ENCODE peak calls at places on chromosomes 12 and 14, in eight cellular contexts. One of them, this sample, is unnamed.

GRCh38 chr12:124510301-124510970 is 57.0 kb downstream of the NCOR2 start:
- DNase-seq in AG08396: no peak
- DNase-seq in activated T-helper 1 cell treated with anti-CD3 and anti-CD28 coated beads, Interleukin-12 subunit alpha, Interleukin-12 subunit beta, Interleukin-2, Interleukin-4 antibody, amounts not matched to agents 30 ng/mL and 10 ng/mL and 1 ng/mL, durations not matched to agents 14 hours and 24 hours and 36 hours: no peak
- DNase-seq in CD8-positive, alpha-beta T cell: no peak
- DNase-seq in H7: no peak
- DNase-seq in fibroblast of mammary gland: no peak
- DNase-seq in fibroblast of the aortic adventitia: no peak
- DNase-seq in Ammon's horn: peak
- DNase-seq in this sample: no peak

GRCh38 chr14:57707219-57707618 is 158.7 kb downstream of the SLC35F4 start:
- DNase-seq in AG08396: no peak
- DNase-seq in CD8-positive, alpha-beta T cell: no peak
- DNase-seq in H7: no peak
- DNase-seq in fibroblast of mammary gland: no peak
- DNase-seq in Ammon's horn: no peak
- DNase-seq in activated T-helper 1 cell treated with anti-CD3 and anti-CD28 coated beads, Interleukin-12 subunit alpha, Interleukin-12 subunit beta, Interleukin-2, Interleukin-4 antibody, amounts not matched to agents 30 ng/mL and 10 ng/mL and 1 ng/mL, durations not matched to agents 14 hours and 24 hours and 36 hours: no peak
- DNase-seq in fibroblast of the aortic adventitia: no peak
- DNase-seq in this sample: no peak

GRCh38 chr12:19369691-19370148 is 69.6 kb upstream of the AEBP2 start:
- DNase-seq in H7: no peak
- DNase-seq in activated T-helper 1 cell treated with anti-CD3 and anti-CD28 coated beads, Interleukin-12 subunit alpha, Interleukin-12 subunit beta, Interleukin-2, Interleukin-4 antibody, amounts not matched to agents 30 ng/mL and 10 ng/mL and 1 ng/mL, durations not matched to agents 14 hours and 24 hours and 36 hours: no peak
- DNase-seq in AG08396: peak
- DNase-seq in fibroblast of mammary gland: peak
- DNase-seq in fibroblast of the aortic adventitia: peak
- DNase-seq in CD8-positive, alpha-beta T cell: no peak
- DNase-seq in Ammon's horn: peak
- DNase-seq in this sample: no peak

GRCh38 chr14:72033331-72033730 is 101.1 kb downstream of the RGS6 start:
- DNase-seq in Ammon's horn: no peak
- DNase-seq in CD8-positive, alpha-beta T cell: no peak
- DNase-seq in fibroblast of mammary gland: no peak
- DNase-seq in fibroblast of the aortic adventitia: no peak
- DNase-seq in AG08396: no peak
- DNase-seq in H7: no peak
- DNase-seq in activated T-helper 1 cell treated with anti-CD3 and anti-CD28 coated beads, Interleukin-12 subunit alpha, Interleukin-12 subunit beta, Interleukin-2, Interleukin-4 antibody, amounts not matched to agents 30 ng/mL and 10 ng/mL and 1 ng/mL, durations not matched to agents 14 hours and 24 hours and 36 hours: no peak
- DNase-seq in this sample: no peak

GRCh38 chr12:53492188-53492587 is 7.1 kb downstream of the MAP3K12 start:
- DNase-seq in fibroblast of the aortic adventitia: no peak
- DNase-seq in CD8-positive, alpha-beta T cell: no peak
- DNase-seq in AG08396: no peak
- DNase-seq in H7: peak
- DNase-seq in fibroblast of mammary gland: no peak
- DNase-seq in Ammon's horn: no peak
- DNase-seq in activated T-helper 1 cell treated with anti-CD3 and anti-CD28 coated beads, Interleukin-12 subunit alpha, Interleukin-12 subunit beta, Interleukin-2, Interleukin-4 antibody, amounts not matched to agents 30 ng/mL and 10 ng/mL and 1 ng/mL, durations not matched to agents 14 hours and 24 hours and 36 hours: no peak
- DNase-seq in this sample: peak

GRCh38 chr14:33985242-33985641 is 34.4 kb upstream of the EGLN3 start:
- DNase-seq in CD8-positive, alpha-beta T cell: no peak
- DNase-seq in fibroblast of mammary gland: no peak
- DNase-seq in Ammon's horn: no peak
- DNase-seq in AG08396: no peak
- DNase-seq in fibroblast of the aortic adventitia: no peak
- DNase-seq in H7: no peak
- DNase-seq in activated T-helper 1 cell treated with anti-CD3 and anti-CD28 coated beads, Interleukin-12 subunit alpha, Interleukin-12 subunit beta, Interleukin-2, Interleukin-4 antibody, amounts not matched to agents 30 ng/mL and 10 ng/mL and 1 ng/mL, durations not matched to agents 14 hours and 24 hours and 36 hours: no peak
- DNase-seq in this sample: no peak

GRCh38 chr12:129401572-129401971 is 502.3 kb downstream of the TMEM132D start:
- DNase-seq in fibroblast of mammary gland: no peak
- DNase-seq in Ammon's horn: no peak
- DNase-seq in fibroblast of the aortic adventitia: no peak
- DNase-seq in CD8-positive, alpha-beta T cell: no peak
- DNase-seq in H7: no peak
- DNase-seq in activated T-helper 1 cell treated with anti-CD3 and anti-CD28 coated beads, Interleukin-12 subunit alpha, Interleukin-12 subunit beta, Interleukin-2, Interleukin-4 antibody, amounts not matched to agents 30 ng/mL and 10 ng/mL and 1 ng/mL, durations not matched to agents 14 hours and 24 hours and 36 hours: no peak
- DNase-seq in AG08396: no peak
- DNase-seq in this sample: no peak

GRCh38 chr12:2586159-2587035 is 208.4 kb upstream of the FKBP4 start:
- DNase-seq in Ammon's horn: no peak
- DNase-seq in AG08396: peak
- DNase-seq in CD8-positive, alpha-beta T cell: no peak
- DNase-seq in fibroblast of the aortic adventitia: no peak
- DNase-seq in activated T-helper 1 cell treated with anti-CD3 and anti-CD28 coated beads, Interleukin-12 subunit alpha, Interleukin-12 subunit beta, Interleukin-2, Interleukin-4 antibody, amounts not matched to agents 30 ng/mL and 10 ng/mL and 1 ng/mL, durations not matched to agents 14 hours and 24 hours and 36 hours: no peak
- DNase-seq in fibroblast of mammary gland: no peak
- DNase-seq in H7: peak
- DNase-seq in this sample: no peak

GRCh38 chr12:124456652-124457152 is 110.7 kb downstream of the NCOR2 start:
- DNase-seq in fibroblast of mammary gland: no peak
- DNase-seq in CD8-positive, alpha-beta T cell: peak
- DNase-seq in H7: no peak
- DNase-seq in fibroblast of the aortic adventitia: no peak
- DNase-seq in Ammon's horn: no peak
- DNase-seq in activated T-helper 1 cell treated with anti-CD3 and anti-CD28 coated beads, Interleukin-12 subunit alpha, Interleukin-12 subunit beta, Interleukin-2, Interleukin-4 antibody, amounts not matched to agents 30 ng/mL and 10 ng/mL and 1 ng/mL, durations not matched to agents 14 hours and 24 hours and 36 hours: no peak
- DNase-seq in AG08396: no peak
- DNase-seq in this sample: no peak

GRCh38 chr14:93880025-93880820 is 46.9 kb upstream of the FAM181A start:
- DNase-seq in H7: peak
- DNase-seq in CD8-positive, alpha-beta T cell: no peak
- DNase-seq in AG08396: no peak
- DNase-seq in fibroblast of the aortic adventitia: peak
- DNase-seq in Ammon's horn: no peak
- DNase-seq in fibroblast of mammary gland: peak
- DNase-seq in activated T-helper 1 cell treated with anti-CD3 and anti-CD28 coated beads, Interleukin-12 subunit alpha, Interleukin-12 subunit beta, Interleukin-2, Interleukin-4 antibody, amounts not matched to agents 30 ng/mL and 10 ng/mL and 1 ng/mL, durations not matched to agents 14 hours and 24 hours and 36 hours: no peak
- DNase-seq in this sample: no peak

GRCh38 chr14:53526190-53526589 is 373.1 kb upstream of the DDHD1 start:
- DNase-seq in CD8-positive, alpha-beta T cell: no peak
- DNase-seq in Ammon's horn: no peak
- DNase-seq in activated T-helper 1 cell treated with anti-CD3 and anti-CD28 coated beads, Interleukin-12 subunit alpha, Interleukin-12 subunit beta, Interleukin-2, Interleukin-4 antibody, amounts not matched to agents 30 ng/mL and 10 ng/mL and 1 ng/mL, durations not matched to agents 14 hours and 24 hours and 36 hours: no peak
- DNase-seq in fibroblast of the aortic adventitia: no peak
- DNase-seq in fibroblast of mammary gland: peak
- DNase-seq in H7: no peak
- DNase-seq in AG08396: no peak
- DNase-seq in this sample: no peak

GRCh38 chr12:4781212-4781611 is 61.0 kb downstream of the GALNT8 start:
- DNase-seq in Ammon's horn: no peak
- DNase-seq in AG08396: no peak
- DNase-seq in H7: peak
- DNase-seq in fibroblast of the aortic adventitia: no peak
- DNase-seq in fibroblast of mammary gland: no peak
- DNase-seq in CD8-positive, alpha-beta T cell: no peak
- DNase-seq in activated T-helper 1 cell treated with anti-CD3 and anti-CD28 coated beads, Interleukin-12 subunit alpha, Interleukin-12 subunit beta, Interleukin-2, Interleukin-4 antibody, amounts not matched to agents 30 ng/mL and 10 ng/mL and 1 ng/mL, durations not matched to agents 14 hours and 24 hours and 36 hours: no peak
- DNase-seq in this sample: no peak

This sample was measured in H1.